ENCODE peak calls at places on chromosome 20, in four cellular contexts. One of them, this sample, is unnamed.

GRCh38 chr20:17712708-17713107 is 12.9 kb downstream of the BANF2 start:
- DNase-seq in stomach: no peak
- DNase-seq in upper lobe of left lung: no peak
- DNase-seq in GM23338: no peak
- DNase-seq in this sample: no peak

GRCh38 chr20:60872224-60872623 is 379.8 kb upstream of the CDH4 start:
- DNase-seq in stomach: no peak
- DNase-seq in upper lobe of left lung: no peak
- DNase-seq in GM23338: no peak
- DNase-seq in this sample: no peak

GRCh38 chr20:60512436-60512835 is 554.2 kb downstream of the CDH26 start:
- DNase-seq in stomach: no peak
- DNase-seq in upper lobe of left lung: no peak
- DNase-seq in GM23338: no peak
- DNase-seq in this sample: no peak

GRCh38 chr20:13205402-13205801 is 15.7 kb upstream of the ISM1 start:
- DNase-seq in stomach: no peak
- DNase-seq in upper lobe of left lung: no peak
- DNase-seq in GM23338: no peak
- DNase-seq in this sample: no peak

GRCh38 chr20:36573798-36574277 is 441 bp downstream of the TGIF2 start:
- DNase-seq in stomach: peak; percentile 29
- DNase-seq in upper lobe of left lung: peak; percentile 51
- DNase-seq in GM23338: no peak
- DNase-seq in this sample: peak; percentile 54

GRCh38 chr20:47704746-47705496 is 80.4 kb downstream of the SULF2 start:
- DNase-seq in stomach: no peak
- DNase-seq in upper lobe of left lung: no peak
- DNase-seq in GM23338: no peak
- DNase-seq in this sample: no peak

GRCh38 chr20:45456632-45457031 is 12.9 kb upstream of the WFDC2 start:
- DNase-seq in stomach: peak; percentile 70
- DNase-seq in upper lobe of left lung: peak; percentile 76
- DNase-seq in GM23338: peak; percentile 82
- DNase-seq in this sample: peak; percentile 71

GRCh38 chr20:25160457-25160856 is 35.1 kb upstream of the ENTPD6 start:
- DNase-seq in stomach: no peak
- DNase-seq in upper lobe of left lung: no peak
- DNase-seq in GM23338: no peak
- DNase-seq in this sample: no peak

GRCh38 chr20:63696628-63697356 is at the start of gene TNFRSF6B:
- DNase-seq in stomach: no peak
- DNase-seq in upper lobe of left lung: no peak
- DNase-seq in GM23338: no peak
- DNase-seq in this sample: peak; percentile 11

GRCh38 chr20:45088247-45088646 is 12.7 kb downstream of the KCNS1 start:
- DNase-seq in stomach: no peak
- DNase-seq in upper lobe of left lung: no peak
- DNase-seq in GM23338: peak; percentile 19
- DNase-seq in this sample: no peak

GRCh38 chr20:40029589-40029988 is 659.4 kb downstream of the MAFB start:
- DNase-seq in stomach: no peak
- DNase-seq in upper lobe of left lung: no peak
- DNase-seq in GM23338: no peak
- DNase-seq in this sample: no peak

GRCh38 chr20:13809373-13809772 is 24.5 kb downstream of the NDUFAF5 start:
- DNase-seq in stomach: no peak
- DNase-seq in upper lobe of left lung: no peak
- DNase-seq in GM23338: no peak
- DNase-seq in this sample: no peak

GRCh38 chr20:54573838-54574237 is 98.4 kb downstream of the DOK5 start:
- DNase-seq in stomach: no peak
- DNase-seq in upper lobe of left lung: no peak
- DNase-seq in GM23338: no peak
- DNase-seq in this sample: no peak

GRCh38 chr20:34907616-34908469 is 31.4 kb downstream of the ACSS2 start:
- DNase-seq in stomach: peak; percentile 76
- DNase-seq in upper lobe of left lung: peak; percentile 69
- DNase-seq in GM23338: no peak
- DNase-seq in this sample: peak; percentile 68

GRCh38 chr20:5448449-5449118 is 131.8 kb upstream of the PROKR2 start:
- DNase-seq in stomach: peak; percentile 51
- DNase-seq in upper lobe of left lung: peak; percentile 31
- DNase-seq in GM23338: peak; percentile 86
- DNase-seq in this sample: peak; percentile 50

GRCh38 chr20:33925867-33926266 is 67.8 kb upstream of the RALY start:
- DNase-seq in stomach: no peak
- DNase-seq in upper lobe of left lung: no peak
- DNase-seq in GM23338: no peak
- DNase-seq in this sample: no peak

GRCh38 chr20:36097751-36098151 is 56.8 kb upstream of the EPB41L1 start:
- DNase-seq in stomach: peak; percentile 53
- DNase-seq in upper lobe of left lung: no peak
- DNase-seq in GM23338: peak; percentile 88
- DNase-seq in this sample: peak; percentile 40

GRCh38 chr20:16423311-16424212 is 149.7 kb downstream of the KIF16B start:
- DNase-seq in stomach: no peak
- DNase-seq in upper lobe of left lung: no peak
- DNase-seq in GM23338: no peak
- DNase-seq in this sample: no peak

GRCh38 chr20:21229163-21229562 is 74.0 kb upstream of the XRN2 start:
- DNase-seq in stomach: no peak
- DNase-seq in upper lobe of left lung: no peak
- DNase-seq in GM23338: no peak
- DNase-seq in this sample: no peak

GRCh38 chr20:19769516-19769915 is 11.5 kb downstream of the RIN2 start:
- DNase-seq in stomach: no peak
- DNase-seq in upper lobe of left lung: no peak
- DNase-seq in GM23338: no peak
- DNase-seq in this sample: no peak

GRCh38 chr20:59135093-59135492 is 28.5 kb upstream of the ZNF831 start:
- DNase-seq in stomach: no peak
- DNase-seq in upper lobe of left lung: no peak
- DNase-seq in GM23338: no peak
- DNase-seq in this sample: no peak

GRCh38 chr20:58550661-58551060 is 35.5 kb upstream of the APCDD1L start:
- DNase-seq in stomach: peak; percentile 23
- DNase-seq in upper lobe of left lung: no peak
- DNase-seq in GM23338: no peak
- DNase-seq in this sample: no peak

GRCh38 chr20:35329435-35330139 is 37.4 kb upstream of the FAM83C start:
- DNase-seq in stomach: peak; percentile 60
- DNase-seq in upper lobe of left lung: no peak
- DNase-seq in GM23338: peak; percentile 87
- DNase-seq in this sample: peak; percentile 58

GRCh38 chr20:7694940-7695567 is 245.2 kb downstream of the HAO1 start:
- DNase-seq in stomach: no peak
- DNase-seq in upper lobe of left lung: no peak
- DNase-seq in GM23338: no peak
- DNase-seq in this sample: no peak

GRCh38 chr20:53872561-53873248 is 197.7 kb downstream of the BCAS1 start:
- DNase-seq in stomach: no peak
- DNase-seq in upper lobe of left lung: no peak
- DNase-seq in GM23338: no peak
- DNase-seq in this sample: no peak

GRCh38 chr20:35369804-35370203 is 42.0 kb downstream of the UQCC1 start:
- DNase-seq in stomach: no peak
- DNase-seq in upper lobe of left lung: no peak
- DNase-seq in GM23338: no peak
- DNase-seq in this sample: no peak

GRCh38 chr20:58576590-58576944 is 61.4 kb upstream of the APCDD1L start:
- DNase-seq in stomach: no peak
- DNase-seq in upper lobe of left lung: no peak
- DNase-seq in GM23338: no peak
- DNase-seq in this sample: no peak

GRCh38 chr20:325889-326644 is 715 bp downstream of the SOX12 start:
- DNase-seq in stomach: peak; percentile 60
- DNase-seq in upper lobe of left lung: peak; percentile 53
- DNase-seq in GM23338: peak; percentile 66
- DNase-seq in this sample: peak; percentile 58

GRCh38 chr20:23285536-23285935 is 65.1 kb upstream of the NXT1 start:
- DNase-seq in stomach: no peak
- DNase-seq in upper lobe of left lung: no peak
- DNase-seq in GM23338: no peak
- DNase-seq in this sample: no peak

GRCh38 chr20:48631114-48632016 is 196.4 kb downstream of the PREX1 start:
- DNase-seq in stomach: no peak
- DNase-seq in upper lobe of left lung: no peak
- DNase-seq in GM23338: no peak
- DNase-seq in this sample: no peak

GRCh38 chr20:48536206-48536605 is 291.6 kb downstream of the PREX1 start:
- DNase-seq in stomach: no peak
- DNase-seq in upper lobe of left lung: no peak
- DNase-seq in GM23338: no peak
- DNase-seq in this sample: no peak

GRCh38 chr20:59120491-59120890 is 43.1 kb upstream of the ZNF831 start:
- DNase-seq in stomach: no peak
- DNase-seq in upper lobe of left lung: no peak
- DNase-seq in GM23338: no peak
- DNase-seq in this sample: no peak

GRCh38 chr20:61114776-61115175 is 137.3 kb upstream of the CDH4 start:
- DNase-seq in stomach: no peak
- DNase-seq in upper lobe of left lung: no peak
- DNase-seq in GM23338: no peak
- DNase-seq in this sample: no peak

GRCh38 chr20:44910690-44911262 is 916 bp downstream of the PABPC1L start:
- DNase-seq in stomach: no peak
- DNase-seq in upper lobe of left lung: no peak
- DNase-seq in GM23338: peak; percentile 45
- DNase-seq in this sample: no peak

GRCh38 chr20:48933017-48933766 is 11.7 kb downstream of the ARFGEF2 start:
- DNase-seq in stomach: no peak
- DNase-seq in upper lobe of left lung: peak; percentile 87
- DNase-seq in GM23338: no peak
- DNase-seq in this sample: peak; percentile 89

GRCh38 chr20:43584448-43585138 is 6.1 kb upstream of the IFT52 start:
- DNase-seq in stomach: no peak
- DNase-seq in upper lobe of left lung: peak; percentile 65
- DNase-seq in GM23338: peak; percentile 22
- DNase-seq in this sample: no peak

GRCh38 chr20:2654831-2655230 is 2.4 kb downstream of the NOP56 start:
- DNase-seq in stomach: no peak
- DNase-seq in upper lobe of left lung: no peak
- DNase-seq in GM23338: no peak
- DNase-seq in this sample: no peak
- TF ChIP-seq POLR2AphosphoS5 in stomach: no peak
- TF ChIP-seq POLR2AphosphoS5 in upper lobe of left lung: no peak
- TF ChIP-seq POLR2AphosphoS5 in GM23338: no peak
- TF ChIP-seq POLR2AphosphoS5 in this sample: no peak

GRCh38 chr20:38258545-38259223 is 1.9 kb downstream of the KIAA1755 start:
- DNase-seq in stomach: no peak
- DNase-seq in upper lobe of left lung: no peak
- DNase-seq in GM23338: no peak
- DNase-seq in this sample: no peak

GRCh38 chr20:38252292-38253288 is 7.9 kb downstream of the KIAA1755 start:
- DNase-seq in stomach: no peak
- DNase-seq in upper lobe of left lung: no peak
- DNase-seq in GM23338: peak; percentile 6
- DNase-seq in this sample: no peak

GRCh38 chr20:38256021-38256420 is 4.5 kb downstream of the KIAA1755 start:
- DNase-seq in stomach: no peak
- DNase-seq in upper lobe of left lung: no peak
- DNase-seq in GM23338: no peak
- DNase-seq in this sample: no peak

GRCh38 chr20:38256966-38257365 is 3.6 kb downstream of the KIAA1755 start:
- DNase-seq in stomach: no peak
- DNase-seq in upper lobe of left lung: no peak
- DNase-seq in GM23338: no peak
- DNase-seq in this sample: no peak

GRCh38 chr20:38255389-38255788 is 5.1 kb downstream of the KIAA1755 start:
- DNase-seq in stomach: no peak
- DNase-seq in upper lobe of left lung: no peak
- DNase-seq in GM23338: no peak
- DNase-seq in this sample: no peak
- TF ChIP-seq POLR2AphosphoS5 in stomach: peak; percentile 22
- TF ChIP-seq POLR2AphosphoS5 in upper lobe of left lung: no peak
- TF ChIP-seq POLR2AphosphoS5 in GM23338: no peak
- TF ChIP-seq POLR2AphosphoS5 in this sample: no peak

GRCh38 chr20:10423735-10424134 is 10.3 kb downstream of the MKKS start:
- DNase-seq in stomach: no peak
- DNase-seq in upper lobe of left lung: no peak
- DNase-seq in GM23338: no peak
- DNase-seq in this sample: no peak

GRCh38 chr20:10414982-10415650 is 18.9 kb downstream of the MKKS start:
- DNase-seq in stomach: no peak
- DNase-seq in upper lobe of left lung: no peak
- DNase-seq in GM23338: peak; percentile 68
- DNase-seq in this sample: no peak

DNA sequence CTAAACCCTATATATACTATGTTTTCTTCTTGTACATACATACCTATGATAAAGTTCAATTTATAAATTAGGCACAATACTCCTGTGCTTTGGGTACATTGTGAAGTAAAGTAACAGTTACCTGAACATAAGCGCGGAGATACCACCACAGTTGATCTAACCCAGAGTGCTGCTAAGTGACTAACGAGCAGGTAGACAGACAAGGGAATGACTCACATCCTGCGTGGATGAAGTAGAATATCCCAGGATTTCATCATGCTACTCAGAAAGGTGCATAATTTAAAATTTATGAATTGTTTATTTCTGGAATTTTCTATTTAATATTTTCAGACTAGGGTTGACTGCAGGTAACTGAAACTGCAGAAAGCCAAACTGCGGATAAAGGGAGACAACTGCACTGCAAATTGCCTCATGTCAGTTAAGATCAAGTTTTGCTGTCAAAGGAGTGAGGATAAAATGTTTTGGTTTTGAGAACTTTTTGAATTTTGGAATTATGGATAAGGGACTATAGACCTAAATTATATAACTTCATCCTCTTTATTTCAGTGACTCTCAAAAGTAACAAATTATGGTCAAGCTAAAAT is 14.4 kb downstream of the MKKS start:
- DNase-seq in stomach: no peak
- DNase-seq in upper lobe of left lung: no peak
- DNase-seq in GM23338: no peak
- DNase-seq in this sample: no peak
- TF ChIP-seq POLR2AphosphoS5 in stomach: no peak
- TF ChIP-seq POLR2AphosphoS5 in upper lobe of left lung: no peak
- TF ChIP-seq POLR2AphosphoS5 in GM23338: no peak
- TF ChIP-seq POLR2AphosphoS5 in this sample: no peak

GRCh38 chr20:56809668-56810067 is 180.6 kb downstream of the TFAP2C start:
- DNase-seq in stomach: no peak
- DNase-seq in upper lobe of left lung: no peak
- DNase-seq in GM23338: no peak
- DNase-seq in this sample: no peak
- TF ChIP-seq POLR2AphosphoS5 in stomach: no peak
- TF ChIP-seq POLR2AphosphoS5 in upper lobe of left lung: no peak
- TF ChIP-seq POLR2AphosphoS5 in GM23338: no peak
- TF ChIP-seq POLR2AphosphoS5 in this sample: no peak

DNA sequence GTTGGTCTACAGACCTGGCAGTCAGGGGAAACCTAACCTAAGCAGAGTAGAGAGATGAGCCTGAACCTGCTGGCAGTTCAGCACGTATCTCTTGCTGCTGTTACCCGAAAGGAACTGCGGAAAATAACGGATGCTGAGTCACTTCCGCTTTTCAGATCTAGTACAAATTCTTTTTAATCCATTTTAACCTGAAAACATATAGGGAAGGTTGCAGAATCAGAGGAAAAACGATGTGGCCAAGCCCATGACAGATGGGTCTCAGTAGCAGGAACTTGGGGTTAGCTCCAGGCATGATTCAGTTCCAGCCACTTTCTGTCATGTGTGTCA is 351.9 kb upstream of the PRND start:
- DNase-seq in stomach: no peak
- DNase-seq in upper lobe of left lung: peak; percentile 21
- DNase-seq in GM23338: no peak
- DNase-seq in this sample: no peak
- TF ChIP-seq POLR2AphosphoS5 in stomach: no peak
- TF ChIP-seq POLR2AphosphoS5 in upper lobe of left lung: no peak
- TF ChIP-seq POLR2AphosphoS5 in GM23338: no peak
- TF ChIP-seq POLR2AphosphoS5 in this sample: no peak